ENCODE peak calls at places on chromosomes 3 and 15, in four cellular contexts. Z is HL-60, R is H1, V is GM12878. P is an unnamed sample.

GRCh38 chr3:170730071-170730812 is 139.8 kb downstream of the RPL22L1 start:
- DNase-seq in Z (no peak), R (no peak), V (no peak), P (peak; percentile 46)

GRCh38 chr15:100764778-100765457 is 114.7 kb upstream of the ALDH1A3 start:
- DNase-seq in Z (no peak), R (no peak), V (no peak), P (peak; percentile 45)

GRCh38 chr3:47398218-47398617 is 17.4 kb downstream of the PTPN23 start:
- DNase-seq in Z (no peak), R (no peak), V (no peak), P (no peak)

GRCh38 chr3:94249491-94250079 is 186.7 kb downstream of the NSUN3 start:
- DNase-seq in Z (peak; percentile 7), R (peak; percentile 34), V (peak; percentile 7), P (peak; percentile 38)

GRCh38 chr15:57680021-57680420 is 26.5 kb upstream of the POLR2M start:
- DNase-seq in Z (no peak), R (no peak), V (no peak), P (no peak)

GRCh38 chr3:101890716-101891115 is 41.4 kb downstream of the NFKBIZ start:
- DNase-seq in Z (no peak), R (no peak), V (no peak), P (no peak)

GRCh38 chr3:48422272-48422671 is 7.6 kb downstream of the PLXNB1 start:
- DNase-seq in Z (no peak), R (no peak), V (no peak), P (no peak)

GRCh38 chr15:98358971-98359370 is 289.4 kb upstream of the IGF1R start:
- DNase-seq in Z (no peak), R (no peak), V (no peak), P (no peak)

GRCh38 chr3:178140491-178140890 is 395.7 kb upstream of the KCNMB2 start:
- DNase-seq in Z (no peak), R (no peak), V (no peak), P (no peak)

GRCh38 chr15:98581715-98582114 is 66.6 kb upstream of the IGF1R start:
- DNase-seq in Z (no peak), R (no peak), V (no peak), P (no peak)

GRCh38 chr3:71185733-71186455 is 397.6 kb downstream of the FOXP1 start:
- DNase-seq in Z (no peak), R (no peak), V (no peak), P (no peak)

GRCh38 chr3:194369522-194370279 is at the start of gene LRRC15:
- DNase-seq in Z (no peak), R (no peak), V (no peak), P (no peak)

GRCh38 chr3:51588724-51589123 is 50.2 kb downstream of the RAD54L2 start:
- DNase-seq in Z (no peak), R (no peak), V (no peak), P (no peak)

GRCh38 chr3:31770822-31771326 is 210.2 kb downstream of the OSBPL10 start:
- DNase-seq in Z (no peak), R (no peak), V (no peak), P (no peak)

GRCh38 chr15:100918034-100918689 is 995 bp upstream of the LRRK1 start:
- DNase-seq in Z (peak; percentile 75), R (no peak), V (no peak), P (peak; percentile 93)

GRCh38 chr15:84981711-84982300 is at the start of gene PDE8A:
- DNase-seq in Z (peak; percentile 15), R (no peak), V (no peak), P (peak; percentile 78)

GRCh38 chr3:27666708-27667107 is 55.4 kb downstream of the EOMES start:
- DNase-seq in Z (peak; percentile 56), R (peak; percentile 41), V (no peak), P (peak; percentile 72)

GRCh38 chr15:63022181-63022580 is 20.4 kb upstream of the TPM1 start:
- DNase-seq in Z (no peak), R (no peak), V (no peak), P (no peak)

GRCh38 chr15:63021031-63021430 is 21.5 kb upstream of the TPM1 start:
- DNase-seq in Z (no peak), R (no peak), V (no peak), P (no peak)

GRCh38 chr15:63020128-63020527 is 22.4 kb upstream of the TPM1 start:
- DNase-seq in Z (no peak), R (no peak), V (no peak), P (no peak)

GRCh38 chr15:63018639-63019038 is 23.9 kb upstream of the TPM1 start:
- DNase-seq in Z (no peak), R (no peak), V (no peak), P (no peak)

DNA sequence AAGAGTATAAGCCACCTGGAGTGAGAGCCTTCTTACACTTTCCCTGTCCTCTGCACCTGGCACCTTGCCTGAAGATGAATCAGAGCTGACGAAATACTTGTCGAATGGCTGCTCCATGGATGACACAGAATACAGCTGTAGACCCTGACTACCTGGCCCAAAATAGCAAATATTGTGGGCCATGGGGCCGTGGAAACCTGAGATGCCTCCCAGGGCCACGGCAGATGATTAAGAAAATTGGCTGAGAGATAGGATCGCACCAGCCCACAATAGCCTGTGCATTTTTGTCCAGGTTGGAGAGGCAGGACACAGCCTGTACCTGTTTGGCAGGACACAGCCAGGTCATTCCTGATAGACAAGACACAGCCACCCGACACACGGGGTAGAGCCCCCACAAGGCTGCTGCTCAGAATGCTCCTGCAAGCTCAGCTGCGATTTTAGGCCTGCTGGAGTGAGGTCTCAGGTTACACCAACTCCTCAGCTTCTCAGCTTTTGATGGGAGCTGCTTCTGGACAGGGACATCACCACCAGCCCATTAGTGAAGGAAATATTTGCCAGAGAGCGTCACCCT is 22.9 kb upstream of the TPM1 start:
- DNase-seq in Z (no peak), R (no peak), V (no peak), P (no peak)
- TF ChIP-seq GABPA in Z (no peak), R (no peak), V (no peak), P (no peak)

DNA sequence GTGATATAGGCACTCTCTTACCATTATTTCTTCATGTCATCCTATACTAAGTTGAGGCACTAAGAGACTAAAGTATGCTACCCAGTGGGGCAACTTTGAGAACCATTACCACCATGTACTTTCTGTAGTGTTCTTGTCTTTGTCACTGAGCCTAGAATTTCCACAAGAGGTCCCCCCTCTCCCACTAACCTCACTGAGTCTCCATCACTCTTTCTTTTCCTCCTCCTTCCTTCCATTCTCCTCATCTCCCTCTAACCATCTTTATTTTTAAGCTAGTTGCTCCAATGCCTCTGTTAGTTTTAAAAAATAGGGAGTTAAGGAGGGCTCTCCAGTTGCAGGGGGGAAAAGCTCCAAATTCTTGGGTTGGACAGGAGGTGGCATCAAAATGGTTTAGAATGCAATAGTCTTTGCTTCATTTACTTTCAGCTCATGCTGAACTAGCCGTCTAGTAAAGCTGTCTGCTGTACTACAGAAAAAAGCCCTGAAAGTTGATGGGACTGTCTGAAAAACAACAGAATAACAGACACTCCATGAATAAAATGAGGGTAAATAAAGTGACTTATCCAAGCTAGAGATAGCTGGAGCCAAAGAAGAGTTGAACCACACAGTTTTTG is 85.1 kb upstream of the MYRIP start:
- DNase-seq in Z (no peak), R (no peak), V (no peak), P (peak; percentile 17)
- TF ChIP-seq GABPA in Z (no peak), R (no peak), V (no peak), P (no peak)

DNA sequence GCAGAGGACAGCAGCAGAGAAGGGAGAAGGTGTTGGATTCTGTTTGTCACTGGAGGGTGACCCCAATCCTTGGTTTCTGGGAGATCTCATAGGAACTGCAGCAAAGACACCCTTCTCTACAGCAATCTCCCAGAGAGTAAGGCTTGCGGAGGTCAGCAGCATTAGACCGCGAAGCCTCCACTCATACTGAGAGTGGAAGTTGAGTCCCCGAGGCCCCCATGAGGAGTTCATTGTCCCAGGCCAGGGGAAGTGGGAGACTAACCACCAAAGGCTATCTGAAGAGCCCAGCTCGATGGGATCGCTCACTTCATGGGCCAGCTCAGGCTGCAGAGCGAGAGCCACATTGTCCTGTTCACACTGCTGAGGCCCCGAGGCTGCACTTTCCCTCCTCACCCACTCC is 44.6 kb downstream of the GLDN start:
- DNase-seq in Z (no peak), R (no peak), V (no peak), P (no peak)
- TF ChIP-seq GABPA in Z (no peak), R (no peak), V (no peak), P (no peak)

GRCh38 chr15:34719883-34720148 is 35.0 kb downstream of the GJD2 start:
- DNase-seq in Z (no peak), R (no peak), V (no peak), P (no peak)

GRCh38 chr15:34719051-34719882 is 35.5 kb downstream of the GJD2 start:
- DNase-seq in Z (no peak), R (no peak), V (no peak), P (peak; percentile 14)

GRCh38 chr15:34721157-34721801 is 33.5 kb downstream of the GJD2 start:
- DNase-seq in Z (no peak), R (no peak), V (no peak), P (no peak)

GRCh38 chr15:34724486-34724885 is 30.3 kb downstream of the GJD2 start:
- DNase-seq in Z (no peak), R (no peak), V (no peak), P (no peak)

DNA sequence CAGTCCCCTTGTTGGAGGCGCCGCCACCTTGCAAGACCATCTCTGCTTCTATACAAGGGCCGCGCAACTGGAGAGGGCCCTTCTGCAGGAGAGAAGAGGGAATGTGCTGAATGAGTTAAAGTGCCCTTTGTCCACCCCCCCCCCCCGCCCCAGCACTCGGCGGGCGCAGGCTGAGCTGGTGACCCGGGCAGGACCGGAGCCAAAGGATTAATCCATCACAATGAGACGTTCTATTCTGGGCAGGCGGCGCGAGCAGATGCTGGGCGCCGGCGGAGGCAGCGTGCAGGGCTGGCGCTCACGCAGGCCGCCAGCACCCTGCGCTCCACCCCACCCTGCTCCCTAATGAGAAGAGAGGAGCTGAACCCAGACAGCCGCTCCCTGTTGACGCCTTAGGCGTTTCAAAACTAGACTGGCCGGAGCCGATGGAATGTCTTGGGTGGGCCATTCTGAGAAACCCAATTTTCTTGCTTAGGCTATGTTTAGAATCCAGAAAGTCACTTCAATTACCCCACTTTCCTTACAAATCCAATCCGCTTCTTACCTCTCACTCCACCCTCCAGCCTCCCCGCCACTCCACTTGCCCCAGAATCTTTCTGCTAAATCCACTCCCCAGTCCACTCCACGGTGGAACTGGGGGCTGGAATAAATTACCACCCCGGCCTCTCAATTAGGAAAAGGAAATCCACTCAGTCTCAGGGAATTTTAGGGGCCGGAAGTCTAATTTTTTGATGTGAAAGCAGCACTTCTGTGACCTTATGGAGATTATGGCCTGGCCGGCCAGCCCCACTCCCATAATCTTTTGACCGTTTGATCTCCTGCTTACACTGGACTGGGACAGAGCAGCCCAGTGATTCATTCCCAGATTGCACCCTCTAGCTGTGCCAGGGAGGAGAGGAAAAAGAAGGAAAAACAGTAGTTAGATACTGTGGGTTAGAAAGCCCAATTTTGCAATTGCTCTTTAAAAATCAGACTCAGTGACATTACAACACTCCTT is 32.7 kb downstream of the GJD2 start:
- DNase-seq in Z (no peak), R (peak; percentile 29), V (no peak), P (peak; percentile 85)
- TF ChIP-seq GABPA in Z (no peak), R (no peak), V (no peak), P (no peak)